ENCODE peak calls at places on chromosomes 7 and 10, in five cellular contexts. One of them, this sample, is unnamed.

GRCh38 chr10:112834661-112835060 is 115.4 kb upstream of the TCF7L2 start:
- DNase-seq in NB4: no peak
- DNase-seq in PC-3: no peak
- DNase-seq in COR-L47: no peak
- DNase-seq in epithelial cell of prostate: no peak
- DNase-seq in this sample: no peak

GRCh38 chr7:153193144-153193595 is 433.6 kb downstream of the ACTR3B start:
- DNase-seq in COR-L47: peak; percentile 9
- DNase-seq in PC-3: peak; percentile 27
- DNase-seq in epithelial cell of prostate: no peak
- DNase-seq in NB4: peak; percentile 33
- DNase-seq in this sample: no peak

GRCh38 chr7:45890902-45891461 is 2.7 kb downstream of the IGFBP1 start:
- DNase-seq in NB4: peak; percentile 45
- DNase-seq in COR-L47: peak; percentile 26
- DNase-seq in PC-3: peak; percentile 78
- DNase-seq in epithelial cell of prostate: no peak
- DNase-seq in this sample: no peak

GRCh38 chr7:155457544-155458316 is at the start of gene EN2:
- DNase-seq in PC-3: peak; percentile 7
- DNase-seq in epithelial cell of prostate: no peak
- DNase-seq in COR-L47: peak; percentile 21
- DNase-seq in NB4: no peak
- DNase-seq in this sample: no peak

GRCh38 chr10:113987805-113988204 is 55.9 kb upstream of the ADRB1 start:
- DNase-seq in PC-3: peak; percentile 64
- DNase-seq in COR-L47: no peak
- DNase-seq in epithelial cell of prostate: no peak
- DNase-seq in NB4: peak; percentile 90
- DNase-seq in this sample: no peak

GRCh38 chr10:51694369-51694768 is 5.0 kb downstream of the CSTF2T start:
- DNase-seq in PC-3: no peak
- DNase-seq in NB4: no peak
- DNase-seq in COR-L47: no peak
- DNase-seq in epithelial cell of prostate: no peak
- DNase-seq in this sample: no peak

GRCh38 chr7:158004123-158004490 is 583.5 kb downstream of the PTPRN2 start:
- DNase-seq in PC-3: no peak
- DNase-seq in epithelial cell of prostate: no peak
- DNase-seq in NB4: no peak
- DNase-seq in COR-L47: no peak
- DNase-seq in this sample: no peak

GRCh38 chr10:114413398-114413797 is 9.1 kb upstream of the AFAP1L2 start:
- DNase-seq in NB4: peak; percentile 75
- DNase-seq in COR-L47: no peak
- DNase-seq in PC-3: peak; percentile 84
- DNase-seq in epithelial cell of prostate: peak; percentile 79
- DNase-seq in this sample: no peak

GRCh38 chr10:11286261-11286989 is 268.8 kb downstream of the CELF2 start:
- DNase-seq in epithelial cell of prostate: no peak
- DNase-seq in COR-L47: no peak
- DNase-seq in PC-3: no peak
- DNase-seq in NB4: no peak
- DNase-seq in this sample: no peak

GRCh38 chr7:138014686-138015085 is 12.8 kb upstream of the CREB3L2 start:
- DNase-seq in COR-L47: no peak
- DNase-seq in NB4: no peak
- DNase-seq in PC-3: no peak
- DNase-seq in epithelial cell of prostate: no peak
- DNase-seq in this sample: no peak

GRCh38 chr7:44587843-44588711 is 6.0 kb upstream of the TMED4 start:
- DNase-seq in epithelial cell of prostate: no peak
- DNase-seq in COR-L47: peak; percentile 56
- DNase-seq in NB4: peak; percentile 83
- DNase-seq in PC-3: peak; percentile 77
- DNase-seq in this sample: no peak

GRCh38 chr10:21519981-21520436 is 5.5 kb downstream of the SKIDA1 start:
- DNase-seq in COR-L47: no peak
- DNase-seq in NB4: no peak
- DNase-seq in PC-3: peak; percentile 10
- DNase-seq in epithelial cell of prostate: no peak
- DNase-seq in this sample: peak; percentile 68

GRCh38 chr7:115009139-115009538 is 87.2 kb downstream of the MDFIC start:
- DNase-seq in epithelial cell of prostate: no peak
- DNase-seq in COR-L47: no peak
- DNase-seq in NB4: no peak
- DNase-seq in PC-3: peak; percentile 23
- DNase-seq in this sample: no peak

GRCh38 chr10:88838766-88839165 is 12.9 kb downstream of the ANKRD22 start:
- DNase-seq in epithelial cell of prostate: no peak
- DNase-seq in NB4: no peak
- DNase-seq in PC-3: no peak
- DNase-seq in COR-L47: no peak
- DNase-seq in this sample: no peak

GRCh38 chr10:35386594-35387174 is 50.4 kb downstream of the CCNY start:
- DNase-seq in epithelial cell of prostate: no peak
- DNase-seq in NB4: no peak
- DNase-seq in COR-L47: peak; percentile 55
- DNase-seq in PC-3: peak; percentile 63
- DNase-seq in this sample: peak; percentile 13

GRCh38 chr7:43193061-43193460 is 80.6 kb downstream of the HECW1 start:
- DNase-seq in NB4: no peak
- DNase-seq in PC-3: no peak
- DNase-seq in COR-L47: no peak
- DNase-seq in epithelial cell of prostate: no peak
- DNase-seq in this sample: no peak

GRCh38 chr10:15251791-15252380 is 83.4 kb upstream of the NMT2 start:
- DNase-seq in NB4: no peak
- DNase-seq in COR-L47: no peak
- DNase-seq in PC-3: no peak
- DNase-seq in epithelial cell of prostate: no peak
- DNase-seq in this sample: no peak

GRCh38 chr10:88525371-88526079 is 57.6 kb downstream of the RNLS start:
- DNase-seq in epithelial cell of prostate: peak; percentile 14
- DNase-seq in PC-3: no peak
- DNase-seq in NB4: no peak
- DNase-seq in COR-L47: no peak
- DNase-seq in this sample: no peak

GRCh38 chr7:48101880-48102448 is 12.9 kb downstream of the UPP1 start:
- DNase-seq in COR-L47: peak; percentile 7
- DNase-seq in epithelial cell of prostate: no peak
- DNase-seq in PC-3: no peak
- DNase-seq in NB4: peak; percentile 38
- DNase-seq in this sample: no peak

GRCh38 chr7:149197675-149198074 is 2.3 kb downstream of the ZNF282 start:
- DNase-seq in COR-L47: no peak
- DNase-seq in epithelial cell of prostate: peak; percentile 54
- DNase-seq in NB4: no peak
- DNase-seq in PC-3: no peak
- DNase-seq in this sample: no peak

GRCh38 chr10:131820626-131821025 is 80.2 kb upstream of the PPP2R2D start:
- DNase-seq in epithelial cell of prostate: no peak
- DNase-seq in COR-L47: no peak
- DNase-seq in NB4: no peak
- DNase-seq in PC-3: no peak
- DNase-seq in this sample: no peak

GRCh38 chr10:60425392-60426110 is 35.9 kb upstream of the ANK3 start:
- DNase-seq in PC-3: peak; percentile 95
- DNase-seq in NB4: no peak
- DNase-seq in COR-L47: no peak
- DNase-seq in epithelial cell of prostate: no peak
- DNase-seq in this sample: no peak

GRCh38 chr7:123537026-123537642 is 2.7 kb upstream of the IQUB start:
- DNase-seq in NB4: peak; percentile 35
- DNase-seq in PC-3: peak; percentile 55
- DNase-seq in epithelial cell of prostate: no peak
- DNase-seq in COR-L47: peak; percentile 29
- DNase-seq in this sample: no peak

GRCh38 chr10:4519691-4520402 is 306.2 kb upstream of the AKR1E2 start:
- DNase-seq in PC-3: no peak
- DNase-seq in COR-L47: no peak
- DNase-seq in NB4: peak; percentile 51
- DNase-seq in epithelial cell of prostate: no peak
- DNase-seq in this sample: no peak

GRCh38 chr7:128361463-128362441 is at the start of gene PRRT4:
- DNase-seq in COR-L47: peak; percentile 63
- DNase-seq in PC-3: peak; percentile 22
- DNase-seq in epithelial cell of prostate: no peak
- DNase-seq in NB4: peak; percentile 91
- DNase-seq in this sample: peak; percentile 11

GRCh38 chr10:101616415-101617101 is 28.4 kb downstream of the DPCD start:
- DNase-seq in COR-L47: no peak
- DNase-seq in epithelial cell of prostate: no peak
- DNase-seq in NB4: no peak
- DNase-seq in PC-3: no peak
- DNase-seq in this sample: no peak

GRCh38 chr10:9851808-9852207 is 1165.9 kb upstream of the CELF2 start:
- DNase-seq in NB4: no peak
- DNase-seq in epithelial cell of prostate: no peak
- DNase-seq in PC-3: no peak
- DNase-seq in COR-L47: no peak
- DNase-seq in this sample: no peak

GRCh38 chr10:59126277-59126676 is 50.2 kb upstream of the PHYHIPL start:
- DNase-seq in PC-3: no peak
- DNase-seq in epithelial cell of prostate: no peak
- DNase-seq in COR-L47: no peak
- DNase-seq in NB4: peak; percentile 5
- DNase-seq in this sample: no peak

GRCh38 chr7:91330378-91331295 is 66.4 kb downstream of the FZD1 start:
- DNase-seq in COR-L47: no peak
- DNase-seq in NB4: peak; percentile 12
- DNase-seq in epithelial cell of prostate: no peak
- DNase-seq in PC-3: no peak
- DNase-seq in this sample: no peak

GRCh38 chr10:14302035-14302434 is 28.7 kb downstream of the FRMD4A start:
- DNase-seq in PC-3: peak; percentile 6
- DNase-seq in epithelial cell of prostate: no peak
- DNase-seq in NB4: no peak
- DNase-seq in COR-L47: no peak
- DNase-seq in this sample: no peak

GRCh38 chr7:46230298-46231295 is 309.5 kb upstream of the IGFBP3 start:
- DNase-seq in PC-3: no peak
- DNase-seq in epithelial cell of prostate: no peak
- DNase-seq in NB4: no peak
- DNase-seq in COR-L47: no peak
- DNase-seq in this sample: no peak

GRCh38 chr7:137851361-137851945 is 4.7 kb upstream of the DGKI start:
- DNase-seq in COR-L47: no peak
- DNase-seq in epithelial cell of prostate: peak; percentile 8
- DNase-seq in NB4: no peak
- DNase-seq in PC-3: no peak
- DNase-seq in this sample: no peak

GRCh38 chr10:128993443-128993842 is 473.6 kb upstream of the MGMT start:
- DNase-seq in PC-3: no peak
- DNase-seq in epithelial cell of prostate: no peak
- DNase-seq in NB4: no peak
- DNase-seq in COR-L47: no peak
- DNase-seq in this sample: no peak

GRCh38 chr10:63976538-63976937 is 455.3 kb downstream of the REEP3 start:
- DNase-seq in epithelial cell of prostate: no peak
- DNase-seq in COR-L47: peak; percentile 62
- DNase-seq in NB4: peak; percentile 64
- DNase-seq in PC-3: peak; percentile 74
- DNase-seq in this sample: no peak

GRCh38 chr10:87860156-87860795 is 3.1 kb downstream of the KLLN start:
- DNase-seq in epithelial cell of prostate: no peak
- DNase-seq in COR-L47: peak; percentile 61
- DNase-seq in NB4: peak; percentile 88
- DNase-seq in PC-3: peak; percentile 58
- DNase-seq in this sample: peak; percentile 39